ENCODE peak calls at places on chromosome 4, in seven cellular contexts. E is mammary epithelial cell; S is ovary; V is amniotic stem cell; H is epithelial cell of esophagus; K is activated CD8-positive, alpha-beta memory T cell treated with anti-CD3 and anti-CD28 coated beads for 48 hours; P is pons. T is an unnamed sample.

GRCh38 chr4:178102139-178102538 is 659.9 kb upstream of the AGA start:
- DNase-seq in E (no peak), S (no peak), V (no peak), H (no peak), K (no peak), P (no peak), T (no peak)

GRCh38 chr4:2058264-2059033 is 678 bp upstream of the NAT8L start:
- DNase-seq in E (no peak), S (peak; percentile 41), V (no peak), H (no peak), K (no peak), P (no peak), T (no peak)

GRCh38 chr4:183721207-183722081 is 62.4 kb downstream of the TRAPPC11 start:
- DNase-seq in E (no peak), S (peak; percentile 90), V (no peak), H (peak; percentile 22), K (no peak), P (no peak), T (peak; percentile 36)

GRCh38 chr4:1636490-1637211 is 47.5 kb downstream of the FAM53A start:
- DNase-seq in E (no peak), S (no peak), V (no peak), H (no peak), K (no peak), P (no peak), T (no peak)

GRCh38 chr4:25628441-25628840 is 27.2 kb upstream of the SLC34A2 start:
- DNase-seq in E (no peak), S (no peak), V (no peak), H (no peak), K (no peak), P (no peak), T (no peak)

GRCh38 chr4:142719854-142720541 is 126.1 kb downstream of the INPP4B start:
- DNase-seq in E (peak; percentile 84), S (no peak), V (no peak), H (peak; percentile 83), K (no peak), P (peak; percentile 14), T (no peak)

GRCh38 chr4:22653752-22654151 is 39.0 kb upstream of the GBA3 start:
- DNase-seq in E (no peak), S (no peak), V (no peak), H (no peak), K (no peak), P (no peak), T (no peak)

GRCh38 chr4:147480891-147481576 is at the start of gene EDNRA:
- DNase-seq in E (no peak), S (peak; percentile 72), V (no peak), H (peak; percentile 51), K (no peak), P (no peak), T (no peak)

GRCh38 chr4:158112612-158113011 is 60.2 kb downstream of the GASK1B start:
- DNase-seq in E (no peak), S (no peak), V (no peak), H (no peak), K (no peak), P (no peak), T (no peak)

GRCh38 chr4:7435411-7436095 is 823 bp upstream of the PSAPL1 start:
- DNase-seq in E (no peak), S (no peak), V (no peak), H (no peak), K (no peak), P (no peak), T (no peak)

GRCh38 chr4:75698963-75699228 is 25.5 kb upstream of the USO1 start:
- DNase-seq in E (no peak), S (no peak), V (no peak), H (no peak), K (no peak), P (no peak), T (no peak)

GRCh38 chr4:111639876-111640275 is 505.4 kb upstream of the FAM241A start:
- DNase-seq in E (peak; percentile 4), S (no peak), V (no peak), H (peak; percentile 78), K (no peak), P (no peak), T (no peak)

GRCh38 chr4:164935363-164935762 is 42.1 kb downstream of the TRIM61 start:
- DNase-seq in E (no peak), S (no peak), V (no peak), H (no peak), K (no peak), P (no peak), T (no peak)

GRCh38 chr4:70666369-70666768 is at the start of gene JCHAIN:
- DNase-seq in E (no peak), S (no peak), V (no peak), H (no peak), K (no peak), P (no peak), T (no peak)

GRCh38 chr4:25843340-25844097 is 19.3 kb downstream of the SEL1L3 start:
- DNase-seq in E (no peak), S (no peak), V (no peak), H (peak; percentile 40), K (no peak), P (no peak), T (no peak)

GRCh38 chr4:40980318-40980883 is 230.6 kb downstream of the NSUN7 start:
- DNase-seq in E (peak; percentile 15), S (no peak), V (no peak), H (peak; percentile 48), K (no peak), P (peak; percentile 72), T (no peak)

GRCh38 chr4:174707277-174707676 is 121.8 kb downstream of the GLRA3 start:
- DNase-seq in E (no peak), S (no peak), V (no peak), H (no peak), K (no peak), P (no peak), T (peak; percentile 4)

GRCh38 chr4:41660350-41660749 is 88.2 kb downstream of the PHOX2B start:
- DNase-seq in E (no peak), S (no peak), V (no peak), H (no peak), K (no peak), P (no peak), T (no peak)

GRCh38 chr4:182448281-182449151 is 205.3 kb downstream of the TENM3 start:
- DNase-seq in E (peak; percentile 89), S (peak; percentile 95), V (peak; percentile 89), H (peak; percentile 94), K (peak; percentile 1), P (peak; percentile 41), T (peak; percentile 55)

GRCh38 chr4:163042306-163042705 is 124.4 kb downstream of the NAF1 start:
- DNase-seq in E (no peak), S (no peak), V (no peak), H (no peak), K (no peak), P (no peak), T (no peak)

GRCh38 chr4:145541266-145541770 is 59.7 kb downstream of the SMAD1 start:
- DNase-seq in E (peak; percentile 11), S (no peak), V (no peak), H (peak; percentile 41), K (no peak), P (peak; percentile 65), T (no peak)

GRCh38 chr4:82713856-82714255 is 84.7 kb downstream of the SCD5 start:
- DNase-seq in E (peak; percentile 72), S (no peak), V (no peak), H (peak; percentile 90), K (no peak), P (no peak), T (no peak)

GRCh38 chr4:60034371-60034770 is 1165.8 kb upstream of the ADGRL3 start:
- DNase-seq in E (no peak), S (no peak), V (no peak), H (no peak), K (no peak), P (no peak), T (no peak)

GRCh38 chr4:64581422-64581821 is 172.2 kb upstream of the TECRL start:
- DNase-seq in E (peak; percentile 51), S (no peak), V (no peak), H (peak; percentile 56), K (no peak), P (no peak), T (no peak)

GRCh38 chr4:129109965-129110824 is 14.2 kb downstream of the C4orf33 start:
- DNase-seq in E (no peak), S (no peak), V (no peak), H (no peak), K (no peak), P (no peak), T (no peak)

GRCh38 chr4:33649015-33649414 is 2595.3 kb downstream of the ARAP2 start:
- DNase-seq in E (peak; percentile 1), S (no peak), V (peak; percentile 21), H (peak; percentile 60), K (no peak), P (no peak), T (no peak)

GRCh38 chr4:39179681-39180080 is 2.6 kb upstream of the WDR19 start:
- DNase-seq in E (no peak), S (no peak), V (no peak), H (no peak), K (no peak), P (no peak), T (no peak)

GRCh38 chr4:40870076-40870624 is 120.4 kb downstream of the NSUN7 start:
- DNase-seq in E (no peak), S (no peak), V (no peak), H (no peak), K (no peak), P (no peak), T (no peak)

GRCh38 chr4:86935833-86936721 is 1.3 kb downstream of the AFF1 start:
- DNase-seq in E (peak; percentile 88), S (peak; percentile 54), V (peak; percentile 45), H (peak; percentile 91), K (peak; percentile 51), P (peak; percentile 35), T (peak; percentile 46)

GRCh38 chr4:126678608-126679007 is 954.1 kb upstream of the INTU start:
- DNase-seq in E (no peak), S (no peak), V (no peak), H (no peak), K (no peak), P (no peak), T (no peak)

GRCh38 chr4:3422241-3422801 is 19.4 kb upstream of the HGFAC start:
- DNase-seq in E (no peak), S (no peak), V (no peak), H (no peak), K (no peak), P (no peak), T (no peak)